ENCODE peak calls at places on chromosomes 6 and 20, in five cellular contexts. V is Kasumi-1, L is cardiac fibroblast, R is ELF-1, A is fibroblast of pulmonary artery. E is an unnamed sample.

GRCh38 chr6:111805511-111806181 is 67.6 kb downstream of the FYN start:
- DNase-seq in A (no peak), R (no peak), V (no peak), L (peak; percentile 58), E (no peak)

GRCh38 chr6:9101920-9102319 is 666.6 kb upstream of the SLC35B3 start:
- DNase-seq in R (no peak), V (no peak), A (no peak), L (no peak), E (no peak)

GRCh38 chr6:112413805-112414204 is 66.7 kb downstream of the RFPL4B start:
- DNase-seq in R (peak; percentile 17), L (no peak), A (no peak), V (no peak), E (no peak)

GRCh38 chr6:14123331-14124105 is 5.9 kb downstream of the CD83 start:
- DNase-seq in A (no peak), R (no peak), V (peak; percentile 68), L (no peak), E (peak; percentile 72)

GRCh38 chr6:143336446-143337152 is 113.9 kb downstream of the ADAT2 start:
- DNase-seq in L (peak; percentile 15), V (no peak), R (peak; percentile 50), A (peak; percentile 45), E (no peak)

GRCh38 chr6:45328523-45328922 is 393 bp downstream of the RUNX2 start:
- DNase-seq in A (no peak), V (no peak), L (no peak), R (no peak), E (no peak)

GRCh38 chr6:75429304-75429703 is 64.3 kb downstream of the FILIP1 start:
- DNase-seq in L (no peak), A (no peak), V (no peak), R (no peak), E (no peak)

GRCh38 chr6:122623279-122623678 is 13.1 kb downstream of the PKIB start:
- DNase-seq in V (no peak), R (no peak), L (no peak), A (peak; percentile 3), E (no peak)

GRCh38 chr6:68776382-68776781 is 141.3 kb downstream of the ADGRB3 start:
- DNase-seq in R (no peak), V (no peak), A (no peak), L (no peak), E (no peak)

GRCh38 chr6:56868687-56869086 is 86.2 kb upstream of the BEND6 start:
- DNase-seq in R (no peak), A (peak; percentile 93), V (no peak), L (peak; percentile 78), E (no peak)

GRCh38 chr6:26472549-26473245 is 14.9 kb downstream of the BTN2A1 start:
- DNase-seq in R (no peak), A (no peak), L (no peak), V (no peak), E (no peak)

GRCh38 chr6:155174576-155175174 is 89.1 kb upstream of the CLDN20 start:
- DNase-seq in V (peak; percentile 79), A (peak; percentile 90), L (peak; percentile 90), R (peak; percentile 86), E (peak; percentile 22)

GRCh38 chr6:48833916-48834315 is 629.1 kb downstream of the MMUT start:
- DNase-seq in L (no peak), V (no peak), R (no peak), A (no peak), E (no peak)

GRCh38 chr20:1935696-1936366 is 40.6 kb downstream of the SIRPA start:
- DNase-seq in R (no peak), V (no peak), L (peak; percentile 57), A (peak; percentile 38), E (no peak)

E was measured in GF-D8.